ENCODE peak calls at places on chromosome 15, in five cellular contexts. One of them, this sample, is unnamed.

GRCh38 chr15:57306305-57306943 is 69.9 kb upstream of the CGNL1 start:
- DNase-seq in NCI-H510A treated with DMSO at 0.1 percent for 48 hours: peak; percentile 94
- DNase-seq in effector memory CD8-positive, alpha-beta T cell: peak; percentile 81
- DNase-seq in LoVo: peak; percentile 76
- DNase-seq in KBM-7: peak; percentile 87
- DNase-seq in this sample: peak; percentile 92

GRCh38 chr15:50652671-50653070 is 33.9 kb downstream of the TRPM7 start:
- DNase-seq in NCI-H510A treated with DMSO at 0.1 percent for 48 hours: no peak
- DNase-seq in effector memory CD8-positive, alpha-beta T cell: no peak
- DNase-seq in LoVo: no peak
- DNase-seq in KBM-7: no peak
- DNase-seq in this sample: no peak

GRCh38 chr15:80275946-80276345 is 23.9 kb upstream of the CTXND1 start:
- DNase-seq in NCI-H510A treated with DMSO at 0.1 percent for 48 hours: no peak
- DNase-seq in effector memory CD8-positive, alpha-beta T cell: no peak
- DNase-seq in LoVo: no peak
- DNase-seq in KBM-7: no peak
- DNase-seq in this sample: no peak

GRCh38 chr15:101162701-101163483 is 89.0 kb downstream of the CHSY1 start:
- DNase-seq in NCI-H510A treated with DMSO at 0.1 percent for 48 hours: no peak
- DNase-seq in effector memory CD8-positive, alpha-beta T cell: no peak
- DNase-seq in LoVo: no peak
- DNase-seq in KBM-7: no peak
- DNase-seq in this sample: no peak

GRCh38 chr15:51367322-51367976 is 26.0 kb downstream of the GLDN start:
- DNase-seq in NCI-H510A treated with DMSO at 0.1 percent for 48 hours: no peak
- DNase-seq in effector memory CD8-positive, alpha-beta T cell: no peak
- DNase-seq in LoVo: peak; percentile 57
- DNase-seq in KBM-7: no peak
- DNase-seq in this sample: no peak

GRCh38 chr15:52441846-52442245 is 86.8 kb downstream of the MYO5A start:
- DNase-seq in NCI-H510A treated with DMSO at 0.1 percent for 48 hours: no peak
- DNase-seq in effector memory CD8-positive, alpha-beta T cell: no peak
- DNase-seq in LoVo: no peak
- DNase-seq in KBM-7: no peak
- DNase-seq in this sample: no peak

GRCh38 chr15:31237042-31237324 is 89.7 kb upstream of the KLF13 start:
- DNase-seq in NCI-H510A treated with DMSO at 0.1 percent for 48 hours: no peak
- DNase-seq in effector memory CD8-positive, alpha-beta T cell: no peak
- DNase-seq in LoVo: no peak
- DNase-seq in KBM-7: no peak
- DNase-seq in this sample: no peak

GRCh38 chr15:44034334-44034733 is 160.7 kb downstream of the FRMD5 start:
- DNase-seq in NCI-H510A treated with DMSO at 0.1 percent for 48 hours: no peak
- DNase-seq in effector memory CD8-positive, alpha-beta T cell: no peak
- DNase-seq in LoVo: no peak
- DNase-seq in KBM-7: no peak
- DNase-seq in this sample: no peak

GRCh38 chr15:42037650-42038049 is 16.8 kb upstream of the PLA2G4E start:
- DNase-seq in NCI-H510A treated with DMSO at 0.1 percent for 48 hours: peak; percentile 78
- DNase-seq in effector memory CD8-positive, alpha-beta T cell: no peak
- DNase-seq in LoVo: peak; percentile 63
- DNase-seq in KBM-7: no peak
- DNase-seq in this sample: no peak

GRCh38 chr15:37900286-37901221 is 33.9 kb upstream of the TMCO5A start:
- DNase-seq in NCI-H510A treated with DMSO at 0.1 percent for 48 hours: no peak
- DNase-seq in effector memory CD8-positive, alpha-beta T cell: no peak
- DNase-seq in LoVo: no peak
- DNase-seq in KBM-7: no peak
- DNase-seq in this sample: no peak

GRCh38 chr15:33358303-33358702 is 47.5 kb downstream of the RYR3 start:
- DNase-seq in NCI-H510A treated with DMSO at 0.1 percent for 48 hours: no peak
- DNase-seq in effector memory CD8-positive, alpha-beta T cell: no peak
- DNase-seq in LoVo: no peak
- DNase-seq in KBM-7: no peak
- DNase-seq in this sample: no peak

GRCh38 chr15:41160639-41161315 is 44.7 kb upstream of the INO80 start:
- DNase-seq in NCI-H510A treated with DMSO at 0.1 percent for 48 hours: no peak
- DNase-seq in effector memory CD8-positive, alpha-beta T cell: no peak
- DNase-seq in LoVo: no peak
- DNase-seq in KBM-7: no peak
- DNase-seq in this sample: no peak

GRCh38 chr15:90762109-90762508 is 45.0 kb downstream of the BLM start:
- DNase-seq in NCI-H510A treated with DMSO at 0.1 percent for 48 hours: no peak
- DNase-seq in effector memory CD8-positive, alpha-beta T cell: no peak
- DNase-seq in LoVo: no peak
- DNase-seq in KBM-7: no peak
- DNase-seq in this sample: no peak

GRCh38 chr15:68348064-68348463 is 70.5 kb downstream of the FEM1B start:
- DNase-seq in NCI-H510A treated with DMSO at 0.1 percent for 48 hours: no peak
- DNase-seq in effector memory CD8-positive, alpha-beta T cell: no peak
- DNase-seq in LoVo: no peak
- DNase-seq in KBM-7: no peak
- DNase-seq in this sample: no peak

GRCh38 chr15:96408591-96409183 is 78.2 kb downstream of the NR2F2 start:
- DNase-seq in NCI-H510A treated with DMSO at 0.1 percent for 48 hours: no peak
- DNase-seq in effector memory CD8-positive, alpha-beta T cell: no peak
- DNase-seq in LoVo: no peak
- DNase-seq in KBM-7: no peak
- DNase-seq in this sample: no peak

GRCh38 chr15:70835415-70835814 is 18.5 kb downstream of the LARP6 start:
- DNase-seq in NCI-H510A treated with DMSO at 0.1 percent for 48 hours: no peak
- DNase-seq in effector memory CD8-positive, alpha-beta T cell: no peak
- DNase-seq in LoVo: no peak
- DNase-seq in KBM-7: no peak
- DNase-seq in this sample: no peak

GRCh38 chr15:38164061-38164460 is 88.6 kb upstream of the SPRED1 start:
- DNase-seq in NCI-H510A treated with DMSO at 0.1 percent for 48 hours: no peak
- DNase-seq in effector memory CD8-positive, alpha-beta T cell: no peak
- DNase-seq in LoVo: no peak
- DNase-seq in KBM-7: no peak
- DNase-seq in this sample: no peak

This sample was measured in B cell.